ENCODE peak calls at places on chromosome X, in seven cellular contexts. Y, I, K, O, Z, A and P are unnamed samples.

GRCh38 chrX:34813618-34814017 is 129.0 kb upstream of the FAM47B start:
- DNase-seq in Z (no peak), I (no peak), O (no peak), Y (no peak), K (no peak), A (no peak), P (no peak)

GRCh38 chrX:112642349-112642748 is 37.4 kb downstream of the LHFPL1 start:
- DNase-seq in Y (no peak), K (peak), I (no peak), O (no peak), Z (peak), A (peak), P (peak)

GRCh38 chrX:136496359-136496767 is 1.0 kb upstream of the HTATSF1 start:
- DNase-seq in Z (no peak), Y (no peak), O (no peak), I (no peak), A (peak), K (no peak), P (no peak)

GRCh38 chrX:3659761-3660160 is 53.7 kb downstream of the PRKX start:
- DNase-seq in A (no peak), Z (no peak), Y (no peak), K (no peak), I (no peak), O (no peak), P (no peak)

GRCh38 chrX:12949927-12950656 is 24.8 kb upstream of the TMSB4X start:
- DNase-seq in I (no peak), Z (no peak), A (no peak), K (peak), O (peak), Y (peak), P (peak)

GRCh38 chrX:30620980-30621716 is 32.1 kb upstream of the GK start:
- DNase-seq in K (peak), I (no peak), O (no peak), Z (peak), Y (no peak), A (no peak), P (no peak)

GRCh38 chrX:53481816-53482485 is 47.8 kb upstream of the HSD17B10 start:
- DNase-seq in O (no peak), A (peak), K (peak), I (no peak), Z (peak), Y (peak), P (peak)

GRCh38 chrX:49987651-49988050 is 65.3 kb downstream of the CLCN5 start:
- DNase-seq in I (no peak), O (no peak), Z (no peak), Y (no peak), K (no peak), A (no peak), P (no peak)

GRCh38 chrX:65534450-65535292 is at the start of gene LAS1L:
- DNase-seq in A (peak), K (peak), O (peak), Y (peak), I (peak), Z (peak), P (peak)
- TF ChIP-seq EP300 in A (no peak), K (peak), O (no peak), Y (no peak), I (no peak), Z (no peak), P (no peak)

DNA sequence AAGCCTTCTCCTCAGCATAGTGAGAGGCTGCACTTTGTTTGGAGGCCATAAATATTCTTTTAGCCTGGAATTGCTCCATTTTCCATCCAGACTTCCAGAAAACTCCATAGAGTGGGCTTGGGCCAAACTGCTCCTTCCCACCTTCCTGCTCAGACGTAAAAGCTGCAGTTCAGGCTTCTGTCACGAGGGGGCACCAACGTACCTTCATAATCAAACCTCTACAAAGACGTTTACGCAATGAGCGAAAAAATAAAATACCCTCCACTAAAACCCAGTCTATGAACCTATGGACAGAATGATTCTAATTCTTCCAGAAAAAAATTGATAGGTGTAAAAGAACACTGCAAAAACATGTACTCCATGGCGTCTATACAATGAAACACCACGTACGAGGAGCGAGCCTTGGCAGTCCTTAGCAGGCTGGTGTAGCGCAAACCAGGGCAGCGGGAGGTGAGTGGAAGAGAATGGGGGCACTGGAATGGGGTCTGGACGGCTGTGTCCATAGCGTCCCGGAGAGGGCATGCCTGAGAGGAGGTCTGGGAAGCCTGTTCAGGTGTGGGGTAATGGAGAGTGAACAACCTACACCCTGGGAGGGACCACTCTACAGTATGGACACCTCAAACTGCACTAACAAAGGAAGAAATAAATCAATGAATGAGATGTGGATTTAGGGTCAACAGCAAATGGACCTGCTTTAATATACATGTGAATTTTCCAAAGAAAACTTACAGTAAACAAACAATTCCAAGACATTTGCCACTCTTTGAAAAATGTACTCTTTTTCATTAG is 14.3 kb upstream of the RAB40A start:
- DNase-seq in O (peak), Y (peak), K (peak), Z (peak), I (peak), A (peak), P (peak)
- H3K27ac ChIP-seq in O (no peak), Y (peak), K (peak), Z (peak), I (peak), A (no peak), P (no peak)

DNA sequence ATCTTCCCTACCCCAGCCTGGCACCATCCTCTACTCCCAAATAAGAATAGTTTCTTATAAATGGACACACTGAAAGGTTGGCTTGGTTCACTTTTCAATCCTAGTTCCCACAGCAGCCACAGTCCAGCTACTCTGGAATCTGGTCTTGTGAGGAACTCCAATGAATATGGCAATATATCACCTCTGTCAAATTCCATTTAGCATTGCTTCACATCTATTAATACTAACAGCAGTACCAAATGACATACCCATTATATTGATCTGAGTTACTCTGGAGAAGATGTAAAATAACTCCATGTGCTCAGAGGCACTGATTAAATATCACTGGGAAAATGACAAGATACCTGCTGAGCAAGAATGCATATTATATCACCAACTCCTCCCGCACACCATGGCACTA is 8.6 kb downstream of the OPHN1 start:
- DNase-seq in Y (no peak), Z (no peak), O (no peak), K (no peak), A (no peak), I (no peak), P (no peak)
- TF ChIP-seq EP300 in Y (no peak), Z (no peak), O (no peak), K (no peak), A (no peak), I (no peak), P (no peak)

DNA sequence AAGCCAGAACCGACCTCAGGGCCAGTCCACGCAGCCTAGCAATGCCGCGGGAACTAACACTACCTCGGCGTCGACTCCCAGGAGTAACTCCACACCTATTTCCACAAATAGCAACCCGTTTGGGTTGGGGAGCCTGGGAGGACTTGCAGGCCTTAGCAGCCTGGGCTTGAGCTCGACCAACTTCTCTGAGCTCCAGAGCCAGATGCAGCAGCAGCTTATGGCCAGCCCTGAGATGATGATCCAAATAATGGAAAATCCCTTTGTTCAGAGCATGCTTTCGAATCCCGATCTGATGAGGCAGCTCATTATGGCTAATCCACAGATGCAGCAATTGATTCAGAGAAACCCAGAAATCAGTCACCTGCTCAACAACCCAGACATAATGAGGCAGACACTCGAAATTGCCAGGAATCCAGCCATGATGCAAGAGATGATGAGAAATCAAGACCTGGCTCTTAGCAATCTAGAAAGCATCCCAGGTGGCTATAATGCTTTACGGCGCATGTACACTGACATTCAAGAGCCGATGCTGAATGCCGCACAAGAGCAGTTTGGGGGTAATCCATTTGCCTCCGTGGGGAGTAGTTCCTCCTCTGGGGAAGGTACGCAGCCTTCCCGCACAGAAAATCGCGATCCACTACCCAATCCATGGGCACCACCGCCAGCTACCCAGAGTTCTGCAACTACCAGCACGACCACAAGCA is 907 bp downstream of the UBQLN2 start:
- DNase-seq in K (peak), O (no peak), Y (no peak), I (no peak), A (peak), Z (peak), P (peak)
- H3K27ac ChIP-seq in K (peak), O (peak), Y (peak), I (peak), A (peak), Z (peak), P (peak)

GRCh38 chrX:107168712-107169111 is 37.5 kb downstream of the NUP62CL start:
- DNase-seq in A (no peak), Y (no peak), O (no peak), Z (no peak), I (no peak), K (no peak), P (no peak)

GRCh38 chrX:107171369-107172102 is 34.7 kb downstream of the NUP62CL start:
- DNase-seq in A (no peak), K (no peak), O (no peak), Y (no peak), I (no peak), Z (no peak), P (no peak)

GRCh38 chrX:107167163-107167921 is 38.9 kb downstream of the NUP62CL start:
- DNase-seq in I (no peak), K (no peak), A (no peak), Z (no peak), O (no peak), Y (no peak), P (no peak)

GRCh38 chrX:107168259-107168658 is 38.0 kb downstream of the NUP62CL start:
- DNase-seq in Y (no peak), O (no peak), K (no peak), Z (no peak), A (no peak), I (no peak), P (no peak)
- TF ChIP-seq EP300 in Y (no peak), O (no peak), K (no peak), Z (no peak), A (no peak), I (no peak), P (no peak)